ENCODE peak calls at places on chromosomes 6 and 20, in six cellular contexts. W is neural progenitor cell, R is heart left ventricle, K is upper lobe of left lung, A is HepG2, I is A549. O is an unnamed sample. For H3K9me3, the result is how much of the 10 kb centered on the place peaks cover.

GRCh38 chr6:5379647-5380242 is 118.4 kb downstream of the FARS2 start:
- DNase-seq in A (peak), I (peak), K (no peak), R (no peak), W (peak), O (no peak)

GRCh38 chr20:53255102-53255710 is 283.0 kb downstream of the TSHZ2 start:
- DNase-seq in R (no peak), A (no peak), W (no peak), I (no peak), K (no peak), O (no peak)

GRCh38 chr20:46688151-46689081 is 828 bp downstream of the TP53RK start:
- DNase-seq in R (no peak), W (no peak), I (peak), K (peak), A (no peak), O (no peak)

GRCh38 chr6:43689421-43689820 is 1.8 kb upstream of the MRPS18A start:
- DNase-seq in K (no peak), A (no peak), I (no peak), R (no peak), W (no peak), O (no peak)

GRCh38 chr6:37303891-37304503 is 46.1 kb upstream of the TMEM217 start:
- DNase-seq in R (no peak), A (peak), K (no peak), I (peak), W (peak), O (no peak)

GRCh38 chr6:6379573-6379972 is 59.1 kb upstream of the F13A1 start:
- DNase-seq in W (no peak), I (no peak), R (no peak), A (no peak), K (peak), O (no peak)

GRCh38 chr20:34643919-34644318 is 33.0 kb downstream of the PIGU start:
- DNase-seq in I (no peak), W (no peak), A (no peak), K (peak), R (no peak), O (no peak)

GRCh38 chr6:47343631-47344421 is 34.1 kb upstream of the TNFRSF21 start:
- DNase-seq in I (no peak), K (no peak), R (peak), A (no peak), W (no peak), O (no peak)

GRCh38 chr6:32700391-32701040 is 34.1 kb upstream of the HLA-DQB1 start:
- DNase-seq in A (peak), R (no peak), W (peak), I (peak), K (peak), O (no peak)

GRCh38 chr6:157224957-157225574 is 98.3 kb downstream of the TMEM242 start:
- DNase-seq in W (no peak), K (no peak), A (no peak), R (peak), I (no peak), O (no peak)

GRCh38 chr6:36701401-36701991 is 3.9 kb downstream of the RAB44 start:
- DNase-seq in W (no peak), A (peak), I (no peak), R (no peak), K (no peak), O (no peak)

GRCh38 chr6:149212892-149213786 is 104.4 kb upstream of the TAB2 start:
- DNase-seq in A (no peak), W (no peak), I (no peak), K (no peak), R (no peak), O (no peak)

GRCh38 chr20:43988451-43988850 is 73.8 kb downstream of the TOX2 start:
- DNase-seq in A (no peak), K (no peak), W (no peak), I (no peak), R (no peak), O (no peak)

GRCh38 chr20:22984611-22985010 is 50.5 kb upstream of the SSTR4 start:
- DNase-seq in A (no peak), I (no peak), R (peak), K (peak), W (no peak), O (no peak)

GRCh38 chr20:46364670-46365482 is 41.5 kb downstream of the ELMO2 start:
- DNase-seq in I (no peak), R (no peak), A (no peak), K (no peak), W (no peak), O (no peak)

GRCh38 chr6:48757661-48758060 is 646.7 kb upstream of the PTCHD4 start:
- DNase-seq in A (no peak), K (no peak), W (no peak), I (no peak), R (no peak), O (no peak)

GRCh38 chr20:32521780-32522524 is 63.2 kb downstream of the NOL4L start:
- DNase-seq in A (peak), W (peak), K (peak), I (peak), R (peak), O (peak)

GRCh38 chr20:45998761-45999160 is 9.9 kb upstream of the MMP9 start:
- DNase-seq in A (no peak), I (no peak), W (no peak), R (no peak), K (peak), O (no peak)

GRCh38 chr6:106547053-106547414 is 82.3 kb downstream of the RTN4IP1 start:
- DNase-seq in W (no peak), R (no peak), A (peak), K (no peak), I (no peak), O (no peak)

GRCh38 chr6:45677381-45677992 is 299.8 kb upstream of the SUPT3H start:
- DNase-seq in K (peak), W (no peak), R (peak), I (no peak), A (no peak), O (peak)

GRCh38 chr6:145904878-145905277 is 59.3 kb downstream of the SHPRH start:
- DNase-seq in A (no peak), W (no peak), R (no peak), I (no peak), K (no peak), O (no peak)

GRCh38 chr20:50562262-50562701 is 52.1 kb downstream of the PTPN1 start:
- DNase-seq in W (no peak), K (peak), I (no peak), A (no peak), R (no peak), O (no peak)

GRCh38 chr20:24957326-24957996 is 8.4 kb downstream of the CST7 start:
- DNase-seq in K (no peak), I (no peak), W (no peak), R (no peak), A (no peak), O (no peak)

GRCh38 chr20:51457281-51457932 is 85.1 kb downstream of the NFATC2 start:
- DNase-seq in A (no peak), K (no peak), R (peak), I (peak), W (peak), O (no peak)

GRCh38 chr6:148530394-148530923 is 187.8 kb downstream of the SASH1 start:
- DNase-seq in A (no peak), W (no peak), R (no peak), K (no peak), I (peak), O (no peak)

GRCh38 chr6:122568865-122569264 is 41.3 kb upstream of the PKIB start:
- DNase-seq in K (no peak), W (no peak), A (no peak), R (no peak), I (no peak), O (no peak)

GRCh38 chr20:22312744-22313346 is 271.5 kb downstream of the FOXA2 start:
- DNase-seq in W (peak), R (no peak), I (peak), A (peak), K (no peak), O (no peak)

GRCh38 chr20:23335521-23335920 is 15.1 kb upstream of the NXT1 start:
- DNase-seq in K (no peak), R (no peak), W (no peak), I (no peak), A (no peak), O (no peak)

GRCh38 chr6:148769304-148769968 is 22.6 kb downstream of the UST start:
- DNase-seq in K (no peak), W (peak), A (no peak), R (no peak), I (no peak), O (no peak)

GRCh38 chr6:17565399-17565798 is 34.7 kb upstream of the FAM8A1 start:
- DNase-seq in A (no peak), I (peak), R (no peak), K (no peak), W (peak), O (no peak)
- H3K9me3 ChIP-seq in A (under half), I (under half), R (under half), K (under half), W (under half), O (under half)

GRCh38 chr6:118580585-118581419 is 32.7 kb downstream of the PLN start:
- DNase-seq in K (no peak), W (peak), R (no peak), A (peak), I (peak), O (no peak)

GRCh38 chr6:118577972-118578371 is 29.9 kb downstream of the PLN start:
- DNase-seq in K (no peak), W (no peak), I (no peak), R (no peak), A (no peak), O (no peak)

GRCh38 chr6:118581489-118581959 is 33.4 kb downstream of the PLN start:
- DNase-seq in K (no peak), I (no peak), W (no peak), A (no peak), R (no peak), O (no peak)

GRCh38 chr6:118578617-118579016 is 30.5 kb downstream of the PLN start:
- DNase-seq in I (no peak), A (no peak), W (no peak), K (no peak), R (no peak), O (no peak)

GRCh38 chr6:118579786-118580185 is 31.7 kb downstream of the PLN start:
- DNase-seq in K (no peak), A (no peak), R (no peak), I (no peak), W (no peak), O (no peak)
- H3K9me3 ChIP-seq in K (under half), A (under half), R (under half), I (under half), W (under half), O (under half)

GRCh38 chr20:56157530-56158203 is 90.9 kb upstream of the MC3R start:
- DNase-seq in A (no peak), I (no peak), W (no peak), K (no peak), R (no peak), O (no peak)
- H3K9me3 ChIP-seq in A (under half), I (under half), W (under half), K (under half), R (under half), O (under half)

GRCh38 chr20:56001106-56001785 is 4.1 kb downstream of the CBLN4 start:
- DNase-seq in W (no peak), R (no peak), A (peak), I (no peak), K (no peak), O (no peak)
- H3K9me3 ChIP-seq in W (under half), R (under half), A (half or more), I (under half), K (under half), O (under half)

GRCh38 chr6:27452496-27452897 is 20.4 kb downstream of the ZNF184 start:
- DNase-seq in I (peak), W (no peak), K (no peak), R (no peak), A (no peak), O (no peak)
- H3K9me3 ChIP-seq in I (half or more), W (half or more), K (half or more), R (half or more), A (half or more), O (half or more)

GRCh38 chr20:30484009-30484748 is 773.3 kb upstream of the DEFB115 start:
- DNase-seq in K (no peak), A (no peak), R (no peak), I (no peak), W (no peak), O (no peak)

GRCh38 chr20:30487947-30488926 is 769.2 kb upstream of the DEFB115 start:
- DNase-seq in I (no peak), K (no peak), R (no peak), W (no peak), A (no peak), O (no peak)

GRCh38 chr20:30485331-30486102 is 771.9 kb upstream of the DEFB115 start:
- DNase-seq in K (no peak), W (no peak), A (no peak), R (no peak), I (no peak), O (no peak)

GRCh38 chr20:30486103-30486478 is 771.4 kb upstream of the DEFB115 start:
- DNase-seq in A (no peak), K (no peak), R (no peak), I (no peak), W (no peak), O (no peak)

GRCh38 chr20:30484749-30485070 is 772.8 kb upstream of the DEFB115 start:
- DNase-seq in R (no peak), A (no peak), I (no peak), K (no peak), W (no peak), O (no peak)
- H3K9me3 ChIP-seq in R (under half), A (half or more), I (under half), K (under half), W (under half), O (under half)

GRCh38 chr20:55855052-55855451 is 150.3 kb downstream of the CBLN4 start:
- DNase-seq in A (no peak), W (no peak), I (no peak), R (no peak), K (no peak), O (no peak)
- H3K9me3 ChIP-seq in A (half or more), W (under half), I (under half), R (under half), K (under half), O (under half)

GRCh38 chr20:472137-472846 is 10.0 kb upstream of the TBC1D20 start:
- DNase-seq in A (peak), K (no peak), R (no peak), I (no peak), W (no peak), O (no peak)

GRCh38 chr20:472889-473292 is 10.6 kb upstream of the TBC1D20 start:
- DNase-seq in I (no peak), W (no peak), A (peak), R (no peak), K (no peak), O (no peak)

GRCh38 chr20:469746-470490 is 7.6 kb upstream of the TBC1D20 start:
- DNase-seq in I (no peak), W (no peak), K (no peak), R (no peak), A (no peak), O (no peak)

GRCh38 chr20:462199-462991 is at the start of gene TBC1D20:
- DNase-seq in K (peak), W (peak), R (peak), I (peak), A (peak), O (peak)

GRCh38 chr20:467755-468154 is 5.4 kb upstream of the TBC1D20 start:
- DNase-seq in W (no peak), A (no peak), I (no peak), R (no peak), K (no peak), O (no peak)
- H3K9me3 ChIP-seq in W (under half), A (half or more), I (under half), R (under half), K (under half), O (under half)

GRCh38 chr6:167731731-167732422 is 94.8 kb upstream of the AFDN start:
- DNase-seq in R (no peak), I (no peak), K (no peak), W (no peak), A (no peak), O (no peak)
- H3K9me3 ChIP-seq in R (under half), I (under half), K (under half), W (under half), A (under half), O (under half)

O was measured in T-helper 17 cell.